ENCODE peak calls at places on chromosomes 1 and 21, in five cellular contexts. One of them, this sample, is unnamed.

GRCh38 chr21:45532826-45533730 is 9.2 kb downstream of the SLC19A1 start:
- DNase-seq in stimulated activated CD4-positive, alpha-beta T cell treated with anti-CD3 and anti-CD28 coated beads, Interleukin-1b, Interleukin-23, amount 100 ng/mL, for 4 hours: no peak
- DNase-seq in activated gamma-delta T cell treated with Interleukin-2 at 50 U/mL for 16 hours: no peak
- DNase-seq in activated naive CD8-positive, alpha-beta T cell treated with anti-CD3 and anti-CD28 coated beads, Interleukin-2, amount 50 U/mL, for 24 hours: no peak
- DNase-seq in right lobe of liver: no peak
- DNase-seq in this sample: peak

GRCh38 chr1:178232949-178233348 is 139.0 kb downstream of the RASAL2 start:
- DNase-seq in stimulated activated CD4-positive, alpha-beta T cell treated with anti-CD3 and anti-CD28 coated beads, Interleukin-1b, Interleukin-23, amount 100 ng/mL, for 4 hours: no peak
- DNase-seq in activated gamma-delta T cell treated with Interleukin-2 at 50 U/mL for 16 hours: no peak
- DNase-seq in activated naive CD8-positive, alpha-beta T cell treated with anti-CD3 and anti-CD28 coated beads, Interleukin-2, amount 50 U/mL, for 24 hours: no peak
- DNase-seq in right lobe of liver: no peak
- DNase-seq in this sample: no peak

GRCh38 chr1:15836772-15837669 is 10.5 kb upstream of the SPEN start:
- DNase-seq in stimulated activated CD4-positive, alpha-beta T cell treated with anti-CD3 and anti-CD28 coated beads, Interleukin-1b, Interleukin-23, amount 100 ng/mL, for 4 hours: peak
- DNase-seq in activated gamma-delta T cell treated with Interleukin-2 at 50 U/mL for 16 hours: peak
- DNase-seq in activated naive CD8-positive, alpha-beta T cell treated with anti-CD3 and anti-CD28 coated beads, Interleukin-2, amount 50 U/mL, for 24 hours: peak
- DNase-seq in right lobe of liver: peak
- DNase-seq in this sample: peak

GRCh38 chr1:66295821-66296220 is 238.1 kb upstream of the SGIP1 start:
- DNase-seq in stimulated activated CD4-positive, alpha-beta T cell treated with anti-CD3 and anti-CD28 coated beads, Interleukin-1b, Interleukin-23, amount 100 ng/mL, for 4 hours: no peak
- DNase-seq in activated gamma-delta T cell treated with Interleukin-2 at 50 U/mL for 16 hours: no peak
- DNase-seq in activated naive CD8-positive, alpha-beta T cell treated with anti-CD3 and anti-CD28 coated beads, Interleukin-2, amount 50 U/mL, for 24 hours: no peak
- DNase-seq in right lobe of liver: no peak
- DNase-seq in this sample: no peak

GRCh38 chr1:234331511-234331910 is 41.7 kb upstream of the COA6 start:
- DNase-seq in stimulated activated CD4-positive, alpha-beta T cell treated with anti-CD3 and anti-CD28 coated beads, Interleukin-1b, Interleukin-23, amount 100 ng/mL, for 4 hours: no peak
- DNase-seq in activated gamma-delta T cell treated with Interleukin-2 at 50 U/mL for 16 hours: no peak
- DNase-seq in activated naive CD8-positive, alpha-beta T cell treated with anti-CD3 and anti-CD28 coated beads, Interleukin-2, amount 50 U/mL, for 24 hours: no peak
- DNase-seq in right lobe of liver: no peak
- DNase-seq in this sample: peak

GRCh38 chr1:226125097-226125630 is 61.4 kb downstream of the ACBD3 start:
- DNase-seq in stimulated activated CD4-positive, alpha-beta T cell treated with anti-CD3 and anti-CD28 coated beads, Interleukin-1b, Interleukin-23, amount 100 ng/mL, for 4 hours: peak
- DNase-seq in activated gamma-delta T cell treated with Interleukin-2 at 50 U/mL for 16 hours: peak
- DNase-seq in activated naive CD8-positive, alpha-beta T cell treated with anti-CD3 and anti-CD28 coated beads, Interleukin-2, amount 50 U/mL, for 24 hours: peak
- DNase-seq in right lobe of liver: peak
- DNase-seq in this sample: peak

GRCh38 chr1:16980473-16981268 is at the start of gene MFAP2:
- DNase-seq in stimulated activated CD4-positive, alpha-beta T cell treated with anti-CD3 and anti-CD28 coated beads, Interleukin-1b, Interleukin-23, amount 100 ng/mL, for 4 hours: no peak
- DNase-seq in activated gamma-delta T cell treated with Interleukin-2 at 50 U/mL for 16 hours: no peak
- DNase-seq in activated naive CD8-positive, alpha-beta T cell treated with anti-CD3 and anti-CD28 coated beads, Interleukin-2, amount 50 U/mL, for 24 hours: no peak
- DNase-seq in right lobe of liver: no peak
- DNase-seq in this sample: no peak

GRCh38 chr1:47592296-47592975 is 154.6 kb downstream of the FOXD2 start:
- DNase-seq in stimulated activated CD4-positive, alpha-beta T cell treated with anti-CD3 and anti-CD28 coated beads, Interleukin-1b, Interleukin-23, amount 100 ng/mL, for 4 hours: no peak
- DNase-seq in activated gamma-delta T cell treated with Interleukin-2 at 50 U/mL for 16 hours: no peak
- DNase-seq in activated naive CD8-positive, alpha-beta T cell treated with anti-CD3 and anti-CD28 coated beads, Interleukin-2, amount 50 U/mL, for 24 hours: no peak
- DNase-seq in right lobe of liver: no peak
- DNase-seq in this sample: no peak

GRCh38 chr1:6496890-6497214 is 5.4 kb upstream of the PLEKHG5 start:
- DNase-seq in stimulated activated CD4-positive, alpha-beta T cell treated with anti-CD3 and anti-CD28 coated beads, Interleukin-1b, Interleukin-23, amount 100 ng/mL, for 4 hours: no peak
- DNase-seq in activated gamma-delta T cell treated with Interleukin-2 at 50 U/mL for 16 hours: no peak
- DNase-seq in activated naive CD8-positive, alpha-beta T cell treated with anti-CD3 and anti-CD28 coated beads, Interleukin-2, amount 50 U/mL, for 24 hours: no peak
- DNase-seq in right lobe of liver: no peak
- DNase-seq in this sample: no peak

GRCh38 chr1:188822248-188822647 is 1655.4 kb downstream of the BRINP3 start:
- DNase-seq in stimulated activated CD4-positive, alpha-beta T cell treated with anti-CD3 and anti-CD28 coated beads, Interleukin-1b, Interleukin-23, amount 100 ng/mL, for 4 hours: no peak
- DNase-seq in activated gamma-delta T cell treated with Interleukin-2 at 50 U/mL for 16 hours: no peak
- DNase-seq in activated naive CD8-positive, alpha-beta T cell treated with anti-CD3 and anti-CD28 coated beads, Interleukin-2, amount 50 U/mL, for 24 hours: no peak
- DNase-seq in right lobe of liver: no peak
- DNase-seq in this sample: no peak

GRCh38 chr1:59718989-59719360 is 95.8 kb upstream of the HOOK1 start:
- DNase-seq in stimulated activated CD4-positive, alpha-beta T cell treated with anti-CD3 and anti-CD28 coated beads, Interleukin-1b, Interleukin-23, amount 100 ng/mL, for 4 hours: no peak
- DNase-seq in activated gamma-delta T cell treated with Interleukin-2 at 50 U/mL for 16 hours: no peak
- DNase-seq in activated naive CD8-positive, alpha-beta T cell treated with anti-CD3 and anti-CD28 coated beads, Interleukin-2, amount 50 U/mL, for 24 hours: no peak
- DNase-seq in right lobe of liver: no peak
- DNase-seq in this sample: no peak

GRCh38 chr1:68338107-68338506 is 105.8 kb upstream of the WLS start:
- DNase-seq in stimulated activated CD4-positive, alpha-beta T cell treated with anti-CD3 and anti-CD28 coated beads, Interleukin-1b, Interleukin-23, amount 100 ng/mL, for 4 hours: no peak
- DNase-seq in activated gamma-delta T cell treated with Interleukin-2 at 50 U/mL for 16 hours: no peak
- DNase-seq in activated naive CD8-positive, alpha-beta T cell treated with anti-CD3 and anti-CD28 coated beads, Interleukin-2, amount 50 U/mL, for 24 hours: no peak
- DNase-seq in right lobe of liver: no peak
- DNase-seq in this sample: no peak

GRCh38 chr1:94983343-94983742 is 56.4 kb upstream of the CNN3 start:
- DNase-seq in stimulated activated CD4-positive, alpha-beta T cell treated with anti-CD3 and anti-CD28 coated beads, Interleukin-1b, Interleukin-23, amount 100 ng/mL, for 4 hours: no peak
- DNase-seq in activated gamma-delta T cell treated with Interleukin-2 at 50 U/mL for 16 hours: no peak
- DNase-seq in activated naive CD8-positive, alpha-beta T cell treated with anti-CD3 and anti-CD28 coated beads, Interleukin-2, amount 50 U/mL, for 24 hours: no peak
- DNase-seq in right lobe of liver: no peak
- DNase-seq in this sample: no peak

GRCh38 chr1:75992312-75992711 is 60.1 kb upstream of the ASB17 start:
- DNase-seq in stimulated activated CD4-positive, alpha-beta T cell treated with anti-CD3 and anti-CD28 coated beads, Interleukin-1b, Interleukin-23, amount 100 ng/mL, for 4 hours: no peak
- DNase-seq in activated gamma-delta T cell treated with Interleukin-2 at 50 U/mL for 16 hours: no peak
- DNase-seq in activated naive CD8-positive, alpha-beta T cell treated with anti-CD3 and anti-CD28 coated beads, Interleukin-2, amount 50 U/mL, for 24 hours: no peak
- DNase-seq in right lobe of liver: no peak
- DNase-seq in this sample: no peak

This sample was measured in GF-D8.